ENCODE peak calls at places on chromosome 20, in six cellular contexts. P, F, A, U, O and T are unnamed samples.

GRCh38 chr20:63658749-63659187 is 656 bp downstream of the RTEL1 start:
- DNase-seq in P (no peak), F (no peak), A (peak; percentile 41), U (no peak), O (no peak), T (no peak)

GRCh38 chr20:43838703-43839060 is 76.0 kb upstream of the TOX2 start:
- DNase-seq in P (no peak), F (no peak), A (no peak), U (no peak), O (no peak), T (no peak)

GRCh38 chr20:63121246-63121645 is 94.7 kb downstream of the YTHDF1 start:
- DNase-seq in P (no peak), F (no peak), A (peak; percentile 6), U (no peak), O (no peak), T (no peak)

GRCh38 chr20:63759377-63759901 is 19.9 kb downstream of the SLC2A4RG start:
- DNase-seq in P (no peak), F (no peak), A (no peak), U (no peak), O (no peak), T (no peak)

GRCh38 chr20:44104807-44105517 is 82.0 kb downstream of the JPH2 start:
- DNase-seq in P (no peak), F (no peak), A (no peak), U (no peak), O (peak; percentile 42), T (peak; percentile 54)

GRCh38 chr20:52983726-52984450 is 11.7 kb downstream of the TSHZ2 start:
- DNase-seq in P (peak; percentile 68), F (no peak), A (no peak), U (no peak), O (no peak), T (no peak)

GRCh38 chr20:44134897-44135810 is 51.8 kb downstream of the JPH2 start:
- DNase-seq in P (no peak), F (no peak), A (no peak), U (no peak), O (peak; percentile 45), T (no peak)

GRCh38 chr20:47389867-47390347 is 33.4 kb upstream of the ZMYND8 start:
- DNase-seq in P (no peak), F (no peak), A (no peak), U (no peak), O (no peak), T (no peak)

GRCh38 chr20:58850693-58851174 is at the start of gene GNAS-AS1:
- DNase-seq in P (peak; percentile 97), F (peak; percentile 88), A (peak; percentile 85), U (no peak), O (peak; percentile 86), T (no peak)

GRCh38 chr20:17663040-17663399 is 19.0 kb downstream of the RRBP1 start:
- DNase-seq in P (no peak), F (peak; percentile 10), A (no peak), U (no peak), O (no peak), T (no peak)

GRCh38 chr20:44961024-44961866 is 1.0 kb upstream of the TOMM34 start:
- DNase-seq in P (no peak), F (no peak), A (no peak), U (no peak), O (no peak), T (no peak)

GRCh38 chr20:24951536-24952047 is 2.5 kb downstream of the CST7 start:
- DNase-seq in P (peak; percentile 35), F (no peak), A (no peak), U (no peak), O (no peak), T (no peak)

GRCh38 chr20:33947709-33948295 is 45.9 kb upstream of the RALY start:
- DNase-seq in P (peak; percentile 91), F (no peak), A (no peak), U (peak; percentile 5), O (peak; percentile 41), T (peak; percentile 56)

GRCh38 chr20:48329676-48330644 is 497.8 kb downstream of the PREX1 start:
- DNase-seq in P (peak; percentile 79), F (no peak), A (no peak), U (no peak), O (peak; percentile 36), T (no peak)

GRCh38 chr20:50575869-50576720 is 65.9 kb downstream of the PTPN1 start:
- DNase-seq in P (peak; percentile 89), F (peak; percentile 56), A (peak; percentile 76), U (no peak), O (peak; percentile 64), T (no peak)

GRCh38 chr20:11978496-11978895 is 60.8 kb downstream of the BTBD3 start:
- DNase-seq in P (no peak), F (no peak), A (no peak), U (no peak), O (no peak), T (no peak)

GRCh38 chr20:23680151-23680550 is 8.7 kb downstream of the CST4 start:
- DNase-seq in P (no peak), F (no peak), A (no peak), U (no peak), O (no peak), T (no peak)

GRCh38 chr20:38892091-38892981 is 33.9 kb upstream of the FAM83D start:
- DNase-seq in P (no peak), F (no peak), A (no peak), U (no peak), O (no peak), T (no peak)

GRCh38 chr20:34143951-34144350 is 31.9 kb upstream of the EIF2S2 start:
- DNase-seq in P (no peak), F (no peak), A (no peak), U (no peak), O (no peak), T (no peak)

GRCh38 chr20:10522328-10522727 is 87.2 kb downstream of the SLX4IP start:
- DNase-seq in P (no peak), F (no peak), A (no peak), U (no peak), O (no peak), T (no peak)

GRCh38 chr20:4764805-4765204 is 43.1 kb downstream of the PRND start:
- DNase-seq in P (no peak), F (no peak), A (no peak), U (no peak), O (no peak), T (no peak)

GRCh38 chr20:45266977-45267376 is 12.6 kb upstream of the SLPI start:
- DNase-seq in P (no peak), F (no peak), A (no peak), U (no peak), O (no peak), T (no peak)

GRCh38 chr20:39067526-39068216 is 105.5 kb downstream of the DHX35 start:
- DNase-seq in P (no peak), F (no peak), A (no peak), U (no peak), O (no peak), T (no peak)

GRCh38 chr20:21505810-21506530 is 7.9 kb downstream of the NKX2-2 start:
- DNase-seq in P (peak; percentile 90), F (no peak), A (no peak), U (no peak), O (peak; percentile 70), T (peak; percentile 13)

GRCh38 chr20:40073535-40074111 is 615.4 kb downstream of the MAFB start:
- DNase-seq in P (peak; percentile 87), F (no peak), A (no peak), U (no peak), O (peak; percentile 2), T (no peak)

GRCh38 chr20:38726849-38727601 is 2.7 kb downstream of the SLC32A1 start:
- DNase-seq in P (peak; percentile 99), F (no peak), A (no peak), U (no peak), O (peak; percentile 88), T (no peak)

GRCh38 chr20:49545572-49545971 is 22.4 kb downstream of the PTGIS start:
- DNase-seq in P (no peak), F (no peak), A (no peak), U (no peak), O (no peak), T (no peak)

GRCh38 chr20:41339957-41340326 is 679 bp upstream of the LPIN3 start:
- DNase-seq in P (peak; percentile 99), F (peak; percentile 95), A (peak; percentile 81), U (no peak), O (peak; percentile 83), T (peak; percentile 73)
- H3K4me3 ChIP-seq in P (peak overlapping the region; percentile 84), F (peak overlapping the region; percentile 24), A (peak overlapping the region; percentile 72), U (peak overlapping the region; percentile 86), O (peak overlapping the region; percentile 21), T (peak overlapping the region; percentile 67)

DNA sequence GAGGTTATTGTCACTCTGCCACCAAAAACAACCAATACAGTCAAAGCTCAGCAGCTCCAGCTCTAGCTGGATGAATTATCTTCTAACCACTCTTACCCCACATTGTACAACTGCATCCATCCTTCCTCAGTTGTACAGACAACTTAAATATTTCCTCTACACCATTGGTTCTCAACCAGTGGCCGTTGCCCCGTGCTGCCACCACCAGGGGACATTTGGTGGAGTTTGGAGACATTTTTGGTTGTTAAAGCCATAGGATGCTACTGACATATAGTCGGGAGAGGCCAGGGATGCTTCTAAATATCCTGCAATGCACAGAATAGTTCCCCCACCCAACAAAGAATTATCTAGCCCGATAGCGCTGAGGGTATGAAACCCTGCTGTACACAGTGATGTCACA is 59.3 kb downstream of the SHLD1 start:
- DNase-seq in P (no peak), F (no peak), A (no peak), U (no peak), O (no peak), T (no peak)
- TF ChIP-seq CTCF in P (peak; percentile 59), F (no peak), A (no peak), U (peak; percentile 19), O (no peak), T (no peak)

GRCh38 chr20:56924316-56924975 is 295.3 kb downstream of the TFAP2C start:
- DNase-seq in P (no peak), F (no peak), A (no peak), U (no peak), O (no peak), T (no peak)
- H3K4me3 ChIP-seq in P (no peak overlapping the region), F (no peak overlapping the region), A (peak overlapping the region; percentile 55), U (no peak overlapping the region), O (no peak overlapping the region), T (no peak overlapping the region)

GRCh38 chr20:32003325-32003724 is 6.9 kb upstream of the CCM2L start:
- DNase-seq in P (no peak), F (no peak), A (no peak), U (no peak), O (no peak), T (no peak)

GRCh38 chr20:32006053-32006452 is 4.2 kb upstream of the CCM2L start:
- DNase-seq in P (no peak), F (no peak), A (no peak), U (no peak), O (no peak), T (no peak)

GRCh38 chr20:32007787-32008616 is 2.2 kb upstream of the CCM2L start:
- DNase-seq in P (peak; percentile 84), F (peak; percentile 25), A (peak; percentile 58), U (no peak), O (no peak), T (no peak)

GRCh38 chr20:32006841-32007786 is 3.1 kb upstream of the CCM2L start:
- DNase-seq in P (peak; percentile 56), F (no peak), A (no peak), U (no peak), O (no peak), T (no peak)

DNA sequence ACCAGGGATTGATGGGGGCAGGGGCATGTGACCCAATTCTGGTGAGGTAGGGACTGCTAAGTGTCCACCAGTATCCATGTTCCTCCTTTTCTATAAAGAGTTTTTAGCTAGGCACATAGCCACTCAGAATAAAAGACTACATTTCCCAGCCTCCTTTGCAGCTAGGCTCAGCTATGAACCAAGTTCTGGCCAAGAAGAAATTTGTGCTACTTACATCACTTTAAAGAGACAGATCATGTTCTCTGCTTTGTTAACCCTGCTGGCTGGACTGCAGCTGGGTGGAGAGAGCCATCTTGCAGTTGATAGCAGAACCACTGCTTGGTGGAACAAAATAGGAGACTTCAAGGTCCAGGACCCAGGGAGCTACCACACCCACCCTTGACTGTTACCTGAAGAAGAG is 5.3 kb upstream of the CCM2L start:
- DNase-seq in P (no peak), F (no peak), A (no peak), U (no peak), O (no peak), T (no peak)
- TF ChIP-seq CTCF in P (no peak), F (no peak), A (no peak), U (no peak), O (no peak), T (no peak)